ENCODE peak calls at places on chromosomes 2 and 18, in four cellular contexts. One of them, this sample, is unnamed. For H3K9me3, the result is how much of the 10 kb centered on the place peaks cover.

GRCh38 chr2:9139491-9140443 is 66.8 kb upstream of the ASAP2 start:
- DNase-seq in upper lobe of right lung: peak
- DNase-seq in mammary epithelial cell: peak
- DNase-seq in hepatocyte: peak
- DNase-seq in this sample: no peak

GRCh38 chr2:15996536-15997423 is 56.4 kb downstream of the MYCN start:
- DNase-seq in upper lobe of right lung: no peak
- DNase-seq in mammary epithelial cell: no peak
- DNase-seq in hepatocyte: no peak
- DNase-seq in this sample: no peak

GRCh38 chr18:4035521-4035920 is 419.6 kb downstream of the DLGAP1 start:
- DNase-seq in hepatocyte: no peak
- DNase-seq in upper lobe of right lung: no peak
- DNase-seq in mammary epithelial cell: no peak
- DNase-seq in this sample: no peak

GRCh38 chr18:32767400-32767799 is 5.4 kb downstream of the KLHL14 start:
- DNase-seq in upper lobe of right lung: no peak
- DNase-seq in mammary epithelial cell: no peak
- DNase-seq in hepatocyte: no peak
- DNase-seq in this sample: no peak

GRCh38 chr2:118672055-118672454 is 175.4 kb downstream of the EN1 start:
- DNase-seq in hepatocyte: no peak
- DNase-seq in mammary epithelial cell: no peak
- DNase-seq in upper lobe of right lung: no peak
- DNase-seq in this sample: no peak

GRCh38 chr2:23592061-23592685 is 207.2 kb downstream of the KLHL29 start:
- DNase-seq in hepatocyte: no peak
- DNase-seq in upper lobe of right lung: peak
- DNase-seq in mammary epithelial cell: no peak
- DNase-seq in this sample: no peak

GRCh38 chr2:187615364-187615763 is 61.1 kb upstream of the TFPI start:
- DNase-seq in upper lobe of right lung: no peak
- DNase-seq in hepatocyte: no peak
- DNase-seq in mammary epithelial cell: no peak
- DNase-seq in this sample: no peak

GRCh38 chr2:20223345-20224190 is 1.4 kb downstream of the SDC1 start:
- DNase-seq in upper lobe of right lung: peak
- DNase-seq in mammary epithelial cell: no peak
- DNase-seq in hepatocyte: peak
- DNase-seq in this sample: no peak

GRCh38 chr2:60641866-60642788 is 88.7 kb upstream of the BCL11A start:
- DNase-seq in upper lobe of right lung: no peak
- DNase-seq in hepatocyte: peak
- DNase-seq in mammary epithelial cell: peak
- DNase-seq in this sample: peak

GRCh38 chr2:149715005-149715592 is 127.5 kb upstream of the MMADHC start:
- DNase-seq in upper lobe of right lung: no peak
- DNase-seq in mammary epithelial cell: peak
- DNase-seq in hepatocyte: peak
- DNase-seq in this sample: no peak

GRCh38 chr2:88234760-88235159 is 64.6 kb downstream of the THNSL2 start:
- DNase-seq in upper lobe of right lung: no peak
- DNase-seq in hepatocyte: no peak
- DNase-seq in mammary epithelial cell: no peak
- DNase-seq in this sample: no peak

GRCh38 chr2:18871430-18871829 is 282.1 kb upstream of the NT5C1B start:
- DNase-seq in upper lobe of right lung: no peak
- DNase-seq in mammary epithelial cell: peak
- DNase-seq in hepatocyte: no peak
- DNase-seq in this sample: no peak

GRCh38 chr2:188577231-188577630 is 285.6 kb downstream of the GULP1 start:
- DNase-seq in mammary epithelial cell: no peak
- DNase-seq in hepatocyte: no peak
- DNase-seq in upper lobe of right lung: no peak
- DNase-seq in this sample: no peak

GRCh38 chr2:30701782-30702181 is 105.5 kb downstream of the CAPN13 start:
- DNase-seq in hepatocyte: no peak
- DNase-seq in mammary epithelial cell: no peak
- DNase-seq in upper lobe of right lung: no peak
- DNase-seq in this sample: no peak

GRCh38 chr2:17643031-17643615 is 102.6 kb downstream of the VSNL1 start:
- DNase-seq in hepatocyte: peak
- DNase-seq in upper lobe of right lung: no peak
- DNase-seq in mammary epithelial cell: peak
- DNase-seq in this sample: peak

GRCh38 chr2:134628453-134628852 is 90.3 kb downstream of the TMEM163 start:
- DNase-seq in hepatocyte: no peak
- DNase-seq in mammary epithelial cell: no peak
- DNase-seq in upper lobe of right lung: no peak
- DNase-seq in this sample: no peak

GRCh38 chr2:120715356-120715755 is 20.3 kb upstream of the GLI2 start:
- DNase-seq in hepatocyte: no peak
- DNase-seq in upper lobe of right lung: peak
- DNase-seq in mammary epithelial cell: no peak
- DNase-seq in this sample: no peak

GRCh38 chr2:120453635-120453998 is 107.7 kb downstream of the INHBB start:
- DNase-seq in mammary epithelial cell: no peak
- DNase-seq in upper lobe of right lung: peak
- DNase-seq in hepatocyte: no peak
- DNase-seq in this sample: no peak

GRCh38 chr2:196594158-196594557 is 45.4 kb upstream of the CCDC150 start:
- DNase-seq in mammary epithelial cell: no peak
- DNase-seq in upper lobe of right lung: no peak
- DNase-seq in hepatocyte: no peak
- DNase-seq in this sample: no peak

GRCh38 chr2:157339965-157340655 is 14.5 kb upstream of the ERMN start:
- DNase-seq in hepatocyte: no peak
- DNase-seq in upper lobe of right lung: no peak
- DNase-seq in mammary epithelial cell: no peak
- DNase-seq in this sample: no peak

GRCh38 chr18:10421859-10422258 is 32.6 kb upstream of the APCDD1 start:
- DNase-seq in mammary epithelial cell: peak
- DNase-seq in hepatocyte: no peak
- DNase-seq in upper lobe of right lung: no peak
- DNase-seq in this sample: no peak

GRCh38 chr2:20522311-20522710 is 75.4 kb downstream of the RHOB start:
- DNase-seq in hepatocyte: no peak
- DNase-seq in mammary epithelial cell: no peak
- DNase-seq in upper lobe of right lung: peak
- DNase-seq in this sample: no peak

GRCh38 chr2:36965751-36966369 is 476 bp downstream of the STRN start:
- DNase-seq in upper lobe of right lung: peak
- DNase-seq in mammary epithelial cell: peak
- DNase-seq in hepatocyte: peak
- DNase-seq in this sample: no peak

GRCh38 chr18:56795381-56795780 is 144.2 kb downstream of the WDR7 start:
- DNase-seq in mammary epithelial cell: no peak
- DNase-seq in upper lobe of right lung: no peak
- DNase-seq in hepatocyte: no peak
- DNase-seq in this sample: no peak

GRCh38 chr2:61016392-61017002 is 1.0 kb upstream of the PEX13 start:
- DNase-seq in mammary epithelial cell: peak
- DNase-seq in upper lobe of right lung: no peak
- DNase-seq in hepatocyte: no peak
- DNase-seq in this sample: no peak

GRCh38 chr2:95267458-95268207 is 6.6 kb upstream of the PROM2 start:
- DNase-seq in hepatocyte: no peak
- DNase-seq in mammary epithelial cell: no peak
- DNase-seq in upper lobe of right lung: peak
- DNase-seq in this sample: no peak

GRCh38 chr2:121210691-121211090 is 74.3 kb downstream of the TFCP2L1 start:
- DNase-seq in hepatocyte: peak
- DNase-seq in upper lobe of right lung: peak
- DNase-seq in mammary epithelial cell: no peak
- DNase-seq in this sample: no peak

GRCh38 chr2:85930129-85931124 is 41.6 kb upstream of the ST3GAL5 start:
- DNase-seq in mammary epithelial cell: peak
- DNase-seq in upper lobe of right lung: no peak
- DNase-seq in hepatocyte: no peak
- DNase-seq in this sample: no peak

GRCh38 chr2:10327896-10328666 is 25.4 kb downstream of the HPCAL1 start:
- DNase-seq in mammary epithelial cell: no peak
- DNase-seq in hepatocyte: no peak
- DNase-seq in upper lobe of right lung: no peak
- DNase-seq in this sample: no peak

GRCh38 chr2:216717491-216717901 is 22.1 kb upstream of the IGFBP5 start:
- DNase-seq in mammary epithelial cell: peak
- DNase-seq in hepatocyte: no peak
- DNase-seq in upper lobe of right lung: no peak
- DNase-seq in this sample: no peak

GRCh38 chr2:180572346-180572745 is 408.1 kb upstream of the UBE2E3 start:
- DNase-seq in upper lobe of right lung: no peak
- DNase-seq in mammary epithelial cell: no peak
- DNase-seq in hepatocyte: no peak
- DNase-seq in this sample: no peak

GRCh38 chr2:172234716-172235661 is 132.3 kb upstream of the DLX2 start:
- DNase-seq in hepatocyte: peak
- DNase-seq in mammary epithelial cell: no peak
- DNase-seq in upper lobe of right lung: no peak
- DNase-seq in this sample: no peak

GRCh38 chr2:176088937-176089842 is 3.3 kb upstream of the HOXD13 start:
- DNase-seq in hepatocyte: no peak
- DNase-seq in upper lobe of right lung: no peak
- DNase-seq in mammary epithelial cell: no peak
- DNase-seq in this sample: no peak

GRCh38 chr2:45688479-45689298 is 37.2 kb downstream of the PRKCE start:
- DNase-seq in hepatocyte: no peak
- DNase-seq in upper lobe of right lung: no peak
- DNase-seq in mammary epithelial cell: no peak
- DNase-seq in this sample: no peak

DNA sequence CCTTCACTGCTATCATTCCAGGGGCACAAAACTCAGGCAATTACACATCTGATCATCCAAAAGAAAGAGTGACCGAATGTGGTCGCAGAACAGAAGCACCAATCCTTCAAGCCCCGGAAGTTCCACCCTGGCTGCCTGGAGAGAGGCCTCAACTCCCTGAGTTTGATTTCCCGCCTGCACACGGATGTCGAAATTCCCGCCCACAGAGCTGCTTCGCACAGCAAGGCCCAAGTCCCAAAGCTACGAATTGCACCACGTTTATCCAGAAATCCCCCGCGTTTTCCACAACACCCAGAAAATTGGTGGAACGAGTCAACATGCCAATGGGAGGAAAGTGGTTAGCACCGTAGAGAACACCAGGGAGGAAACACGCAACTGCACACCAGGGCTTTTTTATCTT is 445.4 kb downstream of the EIPR1 start:
- DNase-seq in mammary epithelial cell: no peak
- DNase-seq in hepatocyte: no peak
- DNase-seq in upper lobe of right lung: no peak
- DNase-seq in this sample: no peak
- TF ChIP-seq CTCF in mammary epithelial cell: no peak
- TF ChIP-seq CTCF in hepatocyte: no peak
- TF ChIP-seq CTCF in upper lobe of right lung: no peak
- TF ChIP-seq CTCF in this sample: no peak

DNA sequence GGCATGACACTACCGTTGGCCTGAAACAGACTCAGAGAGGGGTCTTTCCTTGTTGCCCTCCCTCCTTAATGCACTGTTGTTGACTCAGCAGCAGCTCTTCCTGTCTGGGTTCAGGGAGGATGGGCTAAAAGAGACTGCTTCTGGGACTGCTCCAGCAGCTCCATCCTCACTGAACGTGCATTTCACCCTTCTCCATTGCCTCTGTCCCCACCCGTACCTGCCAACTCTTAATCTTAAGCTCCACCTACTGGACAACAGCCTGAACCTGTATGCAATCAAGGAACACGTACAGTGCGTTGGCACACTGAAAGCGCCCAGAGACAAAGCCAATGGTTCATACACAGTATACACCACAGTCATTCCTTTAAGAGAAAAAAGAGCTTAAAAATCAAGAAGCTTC is 230.8 kb upstream of the RAB6C start:
- DNase-seq in hepatocyte: peak
- DNase-seq in upper lobe of right lung: no peak
- DNase-seq in mammary epithelial cell: peak
- DNase-seq in this sample: no peak
- H3K27ac ChIP-seq in hepatocyte: no peak
- H3K27ac ChIP-seq in upper lobe of right lung: no peak
- H3K27ac ChIP-seq in mammary epithelial cell: no peak
- H3K27ac ChIP-seq in this sample: no peak

GRCh38 chr2:147320148-147320547 is 524.7 kb upstream of the ACVR2A start:
- DNase-seq in mammary epithelial cell: no peak
- DNase-seq in hepatocyte: no peak
- DNase-seq in upper lobe of right lung: no peak
- DNase-seq in this sample: no peak
- H3K9me3 ChIP-seq in mammary epithelial cell: under half
- H3K9me3 ChIP-seq in hepatocyte: under half
- H3K9me3 ChIP-seq in upper lobe of right lung: under half
- H3K9me3 ChIP-seq in this sample: under half

DNA sequence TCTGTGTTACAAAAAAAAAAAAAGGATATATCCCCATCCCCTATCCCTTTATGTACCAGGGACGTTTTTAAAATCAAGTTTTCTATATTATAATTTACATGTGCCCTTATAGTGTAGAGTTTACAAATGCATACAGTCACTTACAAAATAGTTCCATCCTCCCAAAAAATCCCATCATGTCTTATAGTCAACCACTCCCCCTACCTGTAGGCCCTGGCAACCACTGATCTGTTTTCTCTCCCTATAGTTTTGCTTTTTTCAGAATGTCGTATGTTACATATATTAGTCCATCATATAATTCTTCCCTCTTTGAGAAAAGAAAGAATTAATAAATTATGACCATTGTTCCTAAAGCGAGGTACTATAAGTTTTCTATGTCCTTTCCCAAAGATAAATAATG is 17.8 kb downstream of the CFAP210 start:
- DNase-seq in mammary epithelial cell: no peak
- DNase-seq in upper lobe of right lung: no peak
- DNase-seq in hepatocyte: no peak
- DNase-seq in this sample: no peak
- TF ChIP-seq CTCF in mammary epithelial cell: peak
- TF ChIP-seq CTCF in upper lobe of right lung: peak
- TF ChIP-seq CTCF in hepatocyte: peak
- TF ChIP-seq CTCF in this sample: no peak

GRCh38 chr2:72821983-72822382 is 3.9 kb downstream of the EXOC6B start:
- DNase-seq in upper lobe of right lung: no peak
- DNase-seq in hepatocyte: no peak
- DNase-seq in mammary epithelial cell: no peak
- DNase-seq in this sample: no peak
- H3K27ac ChIP-seq in upper lobe of right lung: no peak
- H3K27ac ChIP-seq in hepatocyte: no peak
- H3K27ac ChIP-seq in mammary epithelial cell: peak
- H3K27ac ChIP-seq in this sample: no peak

DNA sequence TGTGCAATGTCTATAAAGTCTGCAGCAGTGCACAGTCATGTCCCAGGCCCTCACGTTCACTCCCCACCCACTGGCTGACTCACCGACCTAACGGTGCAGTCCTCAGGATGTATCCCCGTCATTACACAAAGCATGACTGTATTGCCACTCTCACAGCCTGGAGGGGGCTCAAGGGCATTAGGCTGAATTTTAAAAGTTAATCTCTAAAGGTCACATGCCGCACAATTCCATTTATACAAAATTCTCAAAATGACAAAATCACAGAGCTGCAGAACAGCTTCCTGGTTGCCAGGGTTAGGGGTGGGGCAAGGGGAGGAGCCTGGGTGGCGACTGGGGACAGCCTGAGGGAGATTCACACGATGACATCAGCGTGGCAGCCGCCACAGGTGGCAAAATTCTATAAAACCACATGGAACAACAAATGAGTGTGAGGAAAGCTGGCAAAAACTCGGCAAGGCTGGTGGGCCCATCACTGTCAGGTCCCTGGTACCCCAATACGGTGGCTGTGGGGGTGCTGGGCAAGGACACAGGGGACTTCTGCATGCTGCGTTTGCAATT is 97.6 kb downstream of the NDUFA10 start:
- DNase-seq in upper lobe of right lung: peak
- DNase-seq in hepatocyte: peak
- DNase-seq in mammary epithelial cell: peak
- DNase-seq in this sample: peak
- H3K9me3 ChIP-seq in upper lobe of right lung: under half
- H3K9me3 ChIP-seq in hepatocyte: under half
- H3K9me3 ChIP-seq in mammary epithelial cell: under half
- H3K9me3 ChIP-seq in this sample: under half

This sample was measured in AG04450.